ENCODE peak calls at places on chromosomes 6 and 20, in six cellular contexts. One of them, this sample, is unnamed.

GRCh38 chr6:143337201-143337949 is 113.1 kb downstream of the ADAT2 start:
- DNase-seq in natural killer cell: peak
- DNase-seq in omental fat pad: no peak
- DNase-seq in CD8-positive, alpha-beta T cell: peak
- DNase-seq in ovary: peak
- DNase-seq in dorsolateral prefrontal cortex: no peak
- DNase-seq in this sample: peak

GRCh38 chr6:130742282-130742681 is 84.9 kb upstream of the SMLR1 start:
- DNase-seq in natural killer cell: no peak
- DNase-seq in omental fat pad: no peak
- DNase-seq in CD8-positive, alpha-beta T cell: no peak
- DNase-seq in ovary: no peak
- DNase-seq in dorsolateral prefrontal cortex: no peak
- DNase-seq in this sample: no peak

GRCh38 chr6:28709478-28710349 is 184.0 kb downstream of the GPX5 start:
- DNase-seq in natural killer cell: no peak
- DNase-seq in omental fat pad: no peak
- DNase-seq in CD8-positive, alpha-beta T cell: no peak
- DNase-seq in ovary: no peak
- DNase-seq in dorsolateral prefrontal cortex: no peak
- DNase-seq in this sample: no peak

GRCh38 chr6:62119401-62119800 is 166.6 kb downstream of the KHDRBS2 start:
- DNase-seq in natural killer cell: no peak
- DNase-seq in omental fat pad: no peak
- DNase-seq in CD8-positive, alpha-beta T cell: no peak
- DNase-seq in ovary: no peak
- DNase-seq in dorsolateral prefrontal cortex: no peak
- DNase-seq in this sample: no peak

GRCh38 chr20:13644010-13644409 is 5.3 kb upstream of the TASP1 start:
- DNase-seq in natural killer cell: no peak
- DNase-seq in omental fat pad: no peak
- DNase-seq in CD8-positive, alpha-beta T cell: no peak
- DNase-seq in ovary: no peak
- DNase-seq in dorsolateral prefrontal cortex: no peak
- DNase-seq in this sample: no peak

GRCh38 chr6:112802154-112802553 is 455.0 kb downstream of the RFPL4B start:
- DNase-seq in natural killer cell: no peak
- DNase-seq in omental fat pad: no peak
- DNase-seq in CD8-positive, alpha-beta T cell: no peak
- DNase-seq in ovary: no peak
- DNase-seq in dorsolateral prefrontal cortex: no peak
- DNase-seq in this sample: no peak

GRCh38 chr20:63890201-63890576 is 4.7 kb upstream of the DNAJC5 start:
- DNase-seq in natural killer cell: no peak
- DNase-seq in omental fat pad: no peak
- DNase-seq in CD8-positive, alpha-beta T cell: no peak
- DNase-seq in ovary: no peak
- DNase-seq in dorsolateral prefrontal cortex: no peak
- DNase-seq in this sample: no peak

GRCh38 chr6:142384455-142385332 is 82.9 kb downstream of the ADGRG6 start:
- DNase-seq in natural killer cell: no peak
- DNase-seq in omental fat pad: no peak
- DNase-seq in CD8-positive, alpha-beta T cell: no peak
- DNase-seq in ovary: no peak
- DNase-seq in dorsolateral prefrontal cortex: no peak
- DNase-seq in this sample: no peak

GRCh38 chr20:47459344-47460073 is 42.2 kb upstream of the NCOA3 start:
- DNase-seq in natural killer cell: no peak
- DNase-seq in omental fat pad: no peak
- DNase-seq in CD8-positive, alpha-beta T cell: no peak
- DNase-seq in ovary: no peak
- DNase-seq in dorsolateral prefrontal cortex: no peak
- DNase-seq in this sample: no peak

GRCh38 chr20:38447931-38448675 is 13.0 kb upstream of the SNHG17 start:
- DNase-seq in natural killer cell: no peak
- DNase-seq in omental fat pad: no peak
- DNase-seq in CD8-positive, alpha-beta T cell: no peak
- DNase-seq in ovary: no peak
- DNase-seq in dorsolateral prefrontal cortex: no peak
- DNase-seq in this sample: no peak

GRCh38 chr6:107789361-107789760 is 34.8 kb downstream of the SCML4 start:
- DNase-seq in natural killer cell: no peak
- DNase-seq in omental fat pad: no peak
- DNase-seq in CD8-positive, alpha-beta T cell: no peak
- DNase-seq in ovary: no peak
- DNase-seq in dorsolateral prefrontal cortex: no peak
- DNase-seq in this sample: no peak

GRCh38 chr6:14728396-14729024 is 517.4 kb upstream of the JARID2 start:
- DNase-seq in natural killer cell: no peak
- DNase-seq in omental fat pad: peak
- DNase-seq in CD8-positive, alpha-beta T cell: no peak
- DNase-seq in ovary: peak
- DNase-seq in dorsolateral prefrontal cortex: no peak
- DNase-seq in this sample: no peak

GRCh38 chr6:125022391-125022989 is 60.3 kb downstream of the RNF217 start:
- DNase-seq in natural killer cell: no peak
- DNase-seq in omental fat pad: no peak
- DNase-seq in CD8-positive, alpha-beta T cell: no peak
- DNase-seq in ovary: no peak
- DNase-seq in dorsolateral prefrontal cortex: no peak
- DNase-seq in this sample: no peak

GRCh38 chr6:166026586-166027126 is 141.0 kb downstream of the TBXT start:
- DNase-seq in natural killer cell: no peak
- DNase-seq in omental fat pad: no peak
- DNase-seq in CD8-positive, alpha-beta T cell: no peak
- DNase-seq in ovary: no peak
- DNase-seq in dorsolateral prefrontal cortex: no peak
- DNase-seq in this sample: no peak

GRCh38 chr6:27720607-27721580 is 191.3 kb downstream of the OR2B2 start:
- DNase-seq in natural killer cell: no peak
- DNase-seq in omental fat pad: no peak
- DNase-seq in CD8-positive, alpha-beta T cell: no peak
- DNase-seq in ovary: no peak
- DNase-seq in dorsolateral prefrontal cortex: no peak
- DNase-seq in this sample: no peak

GRCh38 chr6:149864578-149865535 is 698 bp upstream of the LRP11 start:
- DNase-seq in natural killer cell: no peak
- DNase-seq in omental fat pad: no peak
- DNase-seq in CD8-positive, alpha-beta T cell: peak
- DNase-seq in ovary: no peak
- DNase-seq in dorsolateral prefrontal cortex: no peak
- DNase-seq in this sample: peak

GRCh38 chr6:82612475-82612874 is 248.9 kb downstream of the TPBG start:
- DNase-seq in natural killer cell: no peak
- DNase-seq in omental fat pad: no peak
- DNase-seq in CD8-positive, alpha-beta T cell: no peak
- DNase-seq in ovary: no peak
- DNase-seq in dorsolateral prefrontal cortex: no peak
- DNase-seq in this sample: no peak

GRCh38 chr6:42742116-42742894 is 3.6 kb downstream of the TBCC start:
- DNase-seq in natural killer cell: no peak
- DNase-seq in omental fat pad: no peak
- DNase-seq in CD8-positive, alpha-beta T cell: no peak
- DNase-seq in ovary: no peak
- DNase-seq in dorsolateral prefrontal cortex: no peak
- DNase-seq in this sample: no peak

GRCh38 chr20:16541226-16541625 is 32.0 kb downstream of the KIF16B start:
- DNase-seq in natural killer cell: no peak
- DNase-seq in omental fat pad: no peak
- DNase-seq in CD8-positive, alpha-beta T cell: no peak
- DNase-seq in ovary: no peak
- DNase-seq in dorsolateral prefrontal cortex: no peak
- DNase-seq in this sample: no peak

GRCh38 chr6:33882154-33882553 is 78.4 kb upstream of the MLN start:
- DNase-seq in natural killer cell: no peak
- DNase-seq in omental fat pad: no peak
- DNase-seq in CD8-positive, alpha-beta T cell: no peak
- DNase-seq in ovary: no peak
- DNase-seq in dorsolateral prefrontal cortex: no peak
- DNase-seq in this sample: no peak

GRCh38 chr20:32528291-32528891 is 56.7 kb downstream of the NOL4L start:
- DNase-seq in natural killer cell: no peak
- DNase-seq in omental fat pad: no peak
- DNase-seq in CD8-positive, alpha-beta T cell: peak
- DNase-seq in ovary: peak
- DNase-seq in dorsolateral prefrontal cortex: no peak
- DNase-seq in this sample: no peak

GRCh38 chr20:35575958-35576357 is 34.1 kb downstream of the ERGIC3 start:
- DNase-seq in natural killer cell: no peak
- DNase-seq in omental fat pad: no peak
- DNase-seq in CD8-positive, alpha-beta T cell: no peak
- DNase-seq in ovary: no peak
- DNase-seq in dorsolateral prefrontal cortex: no peak
- DNase-seq in this sample: no peak

GRCh38 chr6:135002229-135002844 is 52.3 kb downstream of the HBS1L start:
- DNase-seq in natural killer cell: no peak
- DNase-seq in omental fat pad: no peak
- DNase-seq in CD8-positive, alpha-beta T cell: no peak
- DNase-seq in ovary: no peak
- DNase-seq in dorsolateral prefrontal cortex: no peak
- DNase-seq in this sample: no peak

GRCh38 chr6:167565884-167566491 is 241.1 kb downstream of the TTLL2 start:
- DNase-seq in natural killer cell: no peak
- DNase-seq in omental fat pad: peak
- DNase-seq in CD8-positive, alpha-beta T cell: no peak
- DNase-seq in ovary: no peak
- DNase-seq in dorsolateral prefrontal cortex: no peak
- DNase-seq in this sample: no peak

GRCh38 chr20:52859156-52859887 is 112.8 kb upstream of the TSHZ2 start:
- DNase-seq in natural killer cell: no peak
- DNase-seq in omental fat pad: peak
- DNase-seq in CD8-positive, alpha-beta T cell: no peak
- DNase-seq in ovary: no peak
- DNase-seq in dorsolateral prefrontal cortex: no peak
- DNase-seq in this sample: no peak

GRCh38 chr6:168988801-168989200 is 264.8 kb downstream of the THBS2 start:
- DNase-seq in natural killer cell: no peak
- DNase-seq in omental fat pad: no peak
- DNase-seq in CD8-positive, alpha-beta T cell: no peak
- DNase-seq in ovary: no peak
- DNase-seq in dorsolateral prefrontal cortex: no peak
- DNase-seq in this sample: no peak

GRCh38 chr6:148997863-148998262 is 251.0 kb downstream of the UST start:
- DNase-seq in natural killer cell: no peak
- DNase-seq in omental fat pad: no peak
- DNase-seq in CD8-positive, alpha-beta T cell: no peak
- DNase-seq in ovary: no peak
- DNase-seq in dorsolateral prefrontal cortex: no peak
- DNase-seq in this sample: no peak

DNA sequence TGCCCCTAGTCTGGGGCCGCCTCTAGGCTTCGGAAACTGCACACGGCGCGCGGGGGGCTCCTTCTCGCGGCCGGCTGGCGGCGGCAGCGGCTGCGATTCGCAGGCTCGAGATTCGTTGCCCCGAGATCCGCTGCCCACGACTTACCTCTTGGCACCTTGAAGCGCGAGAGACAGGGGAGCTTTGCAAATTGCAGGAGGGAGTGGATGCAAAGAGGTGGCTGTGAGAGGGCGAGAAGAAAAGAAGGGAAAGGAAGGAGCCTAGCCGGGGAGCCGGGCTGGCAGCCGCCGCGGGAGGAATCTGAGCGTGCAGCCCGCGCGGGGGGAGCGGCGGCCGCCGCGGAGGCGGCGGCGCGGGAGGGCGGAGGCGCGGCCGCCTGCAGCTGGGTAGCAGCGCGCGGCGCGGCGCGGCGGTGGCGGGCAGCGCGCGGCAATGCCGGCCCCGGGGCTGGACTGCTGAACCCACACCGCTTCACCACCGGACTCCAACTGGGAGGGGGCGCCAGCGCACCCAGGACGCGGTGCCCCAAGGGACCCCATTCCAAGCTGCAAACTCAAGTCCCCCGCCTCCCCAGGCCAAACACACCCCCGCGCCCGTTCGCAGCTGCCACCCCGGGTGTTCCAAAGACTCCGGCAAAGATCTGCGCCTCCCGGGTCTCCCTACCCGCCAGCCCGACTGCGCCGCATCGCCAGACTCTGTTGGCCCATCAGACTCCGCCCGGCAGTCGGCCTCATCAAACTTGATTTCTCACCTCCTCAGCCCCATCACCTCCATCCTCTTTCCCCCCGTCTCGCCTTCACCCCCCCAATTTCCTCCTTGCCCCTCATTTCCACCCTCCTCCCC is 44.2 kb upstream of the SUPT3H start:
- DNase-seq in natural killer cell: peak
- DNase-seq in omental fat pad: no peak
- DNase-seq in CD8-positive, alpha-beta T cell: peak
- DNase-seq in ovary: peak
- DNase-seq in dorsolateral prefrontal cortex: peak
- DNase-seq in this sample: peak
- TF ChIP-seq CTCF in natural killer cell: no peak
- TF ChIP-seq CTCF in omental fat pad: no peak
- TF ChIP-seq CTCF in CD8-positive, alpha-beta T cell: no peak
- TF ChIP-seq CTCF in ovary: no peak
- TF ChIP-seq CTCF in dorsolateral prefrontal cortex: peak
- TF ChIP-seq CTCF in this sample: no peak

DNA sequence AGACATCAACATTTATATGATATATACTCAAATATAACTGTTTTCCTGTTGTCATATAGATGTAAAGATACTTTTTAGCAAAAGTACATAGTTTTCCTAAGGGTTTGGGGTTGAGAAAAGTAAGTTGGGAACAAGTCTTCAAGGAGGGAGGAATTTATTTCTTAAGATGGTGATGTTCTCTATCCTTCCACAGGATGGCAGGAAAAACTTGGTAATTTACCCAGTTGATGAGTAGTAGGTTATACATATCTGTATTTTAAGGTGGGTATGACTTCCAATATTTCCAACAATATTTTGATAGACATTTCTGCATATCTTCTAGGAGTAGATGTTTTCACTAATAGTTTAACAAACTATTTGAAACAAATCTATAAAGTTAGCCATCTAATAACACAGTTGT is 254.4 kb downstream of the RIMS1 start:
- DNase-seq in natural killer cell: no peak
- DNase-seq in omental fat pad: no peak
- DNase-seq in CD8-positive, alpha-beta T cell: no peak
- DNase-seq in ovary: no peak
- DNase-seq in dorsolateral prefrontal cortex: no peak
- DNase-seq in this sample: no peak
- TF ChIP-seq CTCF in natural killer cell: no peak
- TF ChIP-seq CTCF in omental fat pad: no peak
- TF ChIP-seq CTCF in CD8-positive, alpha-beta T cell: no peak
- TF ChIP-seq CTCF in ovary: no peak
- TF ChIP-seq CTCF in dorsolateral prefrontal cortex: no peak
- TF ChIP-seq CTCF in this sample: no peak

DNA sequence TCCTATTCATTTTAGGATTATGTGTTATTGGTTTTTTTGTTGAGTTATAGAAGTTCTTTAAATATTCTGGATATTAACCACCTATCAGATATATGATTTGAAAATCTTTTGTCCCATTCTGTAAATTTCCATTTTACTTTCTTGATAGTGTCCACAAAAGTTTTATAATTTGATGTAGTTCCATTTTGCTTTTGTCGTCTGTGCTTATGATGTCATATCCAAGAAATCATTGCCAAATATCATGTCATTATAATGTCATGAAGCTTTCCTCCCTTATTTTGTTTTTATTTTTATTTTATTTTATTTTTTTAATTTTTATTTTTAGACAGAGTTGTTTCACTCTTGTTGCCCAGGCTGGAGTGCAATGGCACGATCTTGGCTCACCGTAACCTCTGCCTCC is 21.0 kb upstream of the NANP start:
- DNase-seq in natural killer cell: no peak
- DNase-seq in omental fat pad: no peak
- DNase-seq in CD8-positive, alpha-beta T cell: no peak
- DNase-seq in ovary: no peak
- DNase-seq in dorsolateral prefrontal cortex: no peak
- DNase-seq in this sample: no peak
- TF ChIP-seq CTCF in natural killer cell: no peak
- TF ChIP-seq CTCF in omental fat pad: no peak
- TF ChIP-seq CTCF in CD8-positive, alpha-beta T cell: no peak
- TF ChIP-seq CTCF in ovary: no peak
- TF ChIP-seq CTCF in dorsolateral prefrontal cortex: no peak
- TF ChIP-seq CTCF in this sample: no peak

GRCh38 chr6:32096394-32097258 is 12.5 kb downstream of the TNXB start:
- DNase-seq in natural killer cell: no peak
- DNase-seq in omental fat pad: no peak
- DNase-seq in CD8-positive, alpha-beta T cell: no peak
- DNase-seq in ovary: no peak
- DNase-seq in dorsolateral prefrontal cortex: no peak
- DNase-seq in this sample: no peak
- TF ChIP-seq CTCF in natural killer cell: no peak
- TF ChIP-seq CTCF in omental fat pad: no peak
- TF ChIP-seq CTCF in CD8-positive, alpha-beta T cell: no peak
- TF ChIP-seq CTCF in ovary: no peak
- TF ChIP-seq CTCF in dorsolateral prefrontal cortex: no peak
- TF ChIP-seq CTCF in this sample: no peak

This sample was measured in neural crest cell.